ENCODE peak calls at places on chromosomes 13 and 19, in ten cellular contexts. I, O, E, G, R, J, Q, D, X and C are unnamed samples.

GRCh38 chr13:98189841-98190505 is 12.9 kb upstream of the RNF113B start:
- DNase-seq in R (no peak), E (no peak), D (no peak), I (no peak), Q (no peak), J (no peak), X (no peak), G (peak), O (no peak), C (no peak)

GRCh38 chr13:35475960-35476943 is at the start of gene MAB21L1:
- DNase-seq in I (peak), D (peak), O (peak), J (peak), R (no peak), E (no peak), X (no peak), Q (peak), G (no peak), C (peak)

GRCh38 chr19:41548954-41549688 is 26.8 kb upstream of the CEACAM21 start:
- DNase-seq in Q (no peak), R (no peak), O (no peak), E (no peak), G (no peak), X (peak), I (peak), D (peak), J (no peak), C (no peak)

GRCh38 chr19:5968431-5969373 is 9.2 kb downstream of the RANBP3 start:
- DNase-seq in R (no peak), X (peak), G (no peak), O (no peak), D (no peak), E (no peak), I (no peak), J (no peak), Q (no peak), C (peak)

GRCh38 chr19:16684216-16684615 is 23.3 kb downstream of the TMEM38A start:
- DNase-seq in G (no peak), D (no peak), J (no peak), R (no peak), E (no peak), Q (no peak), O (no peak), I (no peak), X (no peak), C (no peak)

GRCh38 chr19:44645407-44646048 is 1.8 kb downstream of the PVR start:
- DNase-seq in E (no peak), Q (no peak), I (no peak), O (no peak), D (no peak), J (no peak), G (peak), R (no peak), X (no peak), C (no peak)

GRCh38 chr19:43229315-43229714 is 23.9 kb upstream of the PSG4 start:
- DNase-seq in G (no peak), R (no peak), X (peak), J (no peak), O (no peak), D (no peak), I (no peak), E (no peak), Q (no peak), C (no peak)

GRCh38 chr13:103876571-103876970 is 810.4 kb upstream of the SLC10A2 start:
- DNase-seq in G (no peak), R (no peak), Q (no peak), D (no peak), X (no peak), E (no peak), I (no peak), O (no peak), J (no peak), C (no peak)

GRCh38 chr19:49359851-49360845 is 2.1 kb downstream of the TEAD2 start:
- DNase-seq in G (no peak), D (no peak), R (no peak), I (no peak), J (no peak), Q (no peak), X (no peak), E (no peak), O (no peak), C (no peak)

GRCh38 chr13:66210677-66211076 is 1019.5 kb downstream of the PCDH9 start:
- DNase-seq in R (no peak), D (no peak), Q (no peak), E (no peak), I (no peak), J (no peak), X (peak), G (no peak), O (peak), C (no peak)

GRCh38 chr19:15379996-15380647 is 535 bp upstream of the AKAP8 start:
- DNase-seq in O (peak), E (peak), D (peak), I (peak), X (peak), Q (no peak), R (no peak), J (peak), G (no peak), C (peak)

GRCh38 chr19:36136975-36137686 is 2.7 kb upstream of the CAPNS1 start:
- DNase-seq in E (no peak), X (no peak), R (no peak), G (peak), O (peak), J (peak), D (peak), Q (no peak), I (peak), C (peak)

GRCh38 chr19:898663-899062 is 5.4 kb downstream of the RNU6-9 start:
- DNase-seq in G (no peak), I (no peak), X (no peak), Q (no peak), D (no peak), E (no peak), J (no peak), R (no peak), O (no peak), C (no peak)

GRCh38 chr13:34458756-34459462 is 483.2 kb upstream of the NBEA start:
- DNase-seq in D (no peak), J (no peak), G (no peak), I (no peak), E (no peak), O (no peak), Q (peak), R (no peak), X (no peak), C (peak)

GRCh38 chr13:23621316-23621645 is 51.1 kb downstream of the TNFRSF19 start:
- DNase-seq in E (no peak), G (no peak), I (no peak), O (peak), Q (no peak), D (no peak), R (no peak), J (no peak), X (no peak), C (no peak)

GRCh38 chr13:90545070-90545840 is 802.2 kb upstream of the MIR17HG start:
- DNase-seq in G (no peak), R (no peak), E (no peak), D (no peak), Q (no peak), I (no peak), X (no peak), J (no peak), O (no peak), C (no peak)

DNA sequence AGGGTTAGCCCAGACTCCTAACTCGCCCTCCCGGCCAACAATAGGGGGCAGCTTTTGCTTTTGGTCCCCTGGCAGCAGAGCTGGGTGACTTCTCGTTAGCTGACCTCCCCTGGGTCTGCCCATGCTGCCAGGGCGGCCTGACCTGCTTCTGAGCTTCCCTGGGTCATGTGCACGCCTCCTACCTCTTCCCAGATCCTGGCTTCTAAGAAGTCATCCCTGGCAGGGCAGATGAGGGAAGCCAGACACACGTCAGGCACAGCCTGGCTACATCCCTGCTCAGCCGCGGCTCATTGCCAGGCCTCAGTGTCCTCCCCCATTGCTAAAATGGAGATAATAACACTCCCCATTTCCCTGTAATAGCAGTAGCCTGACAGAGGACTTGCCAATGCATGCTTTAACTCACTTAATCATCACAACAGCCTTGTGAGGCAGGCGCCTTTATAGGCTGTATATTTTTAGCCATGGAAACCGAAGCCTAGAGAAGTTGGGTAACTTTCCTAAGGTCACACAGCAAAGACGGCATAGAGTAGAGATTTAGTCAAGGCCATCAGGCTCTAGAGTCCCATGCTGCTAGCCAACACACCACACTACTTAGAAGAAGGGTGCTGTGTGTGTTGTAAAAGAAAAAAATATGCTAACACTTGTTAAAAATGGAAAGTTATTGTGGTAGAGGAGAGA is 2.1 kb downstream of the KCNK6 start:
- DNase-seq in E (no peak), J (no peak), Q (no peak), G (no peak), O (no peak), I (no peak), D (peak), R (no peak), X (peak), C (peak)
- TF ChIP-seq POLR2A in E (no peak), J (no peak), Q (no peak), G (no peak), O (no peak), I (no peak), D (no peak), R (no peak), X (no peak), C (peak)

GRCh38 chr19:7904074-7905020 is 670 bp downstream of the MAP2K7 start:
- DNase-seq in D (peak), O (no peak), R (no peak), J (peak), G (peak), E (no peak), X (peak), I (no peak), Q (no peak), C (peak)

GRCh38 chr19:7901337-7901736 is 2.3 kb upstream of the MAP2K7 start:
- DNase-seq in D (no peak), Q (no peak), I (no peak), J (no peak), X (no peak), R (no peak), E (no peak), O (no peak), G (no peak), C (no peak)

GRCh38 chr19:7905298-7905697 is 1.6 kb downstream of the MAP2K7 start:
- DNase-seq in Q (no peak), R (no peak), O (no peak), G (no peak), X (no peak), E (no peak), I (no peak), D (peak), J (no peak), C (no peak)

GRCh38 chr19:7902796-7903243 is 857 bp upstream of the MAP2K7 start:
- DNase-seq in X (peak), D (peak), I (no peak), E (no peak), G (peak), Q (no peak), R (no peak), O (no peak), J (no peak), C (no peak)

GRCh38 chr19:7903244-7904073 is at the start of gene MAP2K7:
- DNase-seq in O (peak), X (peak), G (peak), I (peak), D (peak), R (peak), J (peak), Q (peak), E (peak), C (peak)
- TF ChIP-seq POLR2A in O (peak), X (peak), G (peak), I (peak), D (peak), R (no peak), J (peak), Q (peak), E (no peak), C (peak)

GRCh38 chr13:105342421-105342820 is 1193.0 kb downstream of the EFNB2 start:
- DNase-seq in O (no peak), X (no peak), R (no peak), Q (no peak), D (no peak), I (no peak), E (no peak), J (no peak), G (no peak), C (no peak)
- TF ChIP-seq POLR2A in O (no peak), X (no peak), R (no peak), Q (no peak), D (no peak), I (no peak), E (no peak), J (no peak), G (no peak), C (no peak)

GRCh38 chr19:35006342-35006998 is 6.3 kb downstream of the GRAMD1A start:
- DNase-seq in E (no peak), G (no peak), D (peak), R (no peak), O (no peak), X (no peak), Q (no peak), J (no peak), I (peak), C (no peak)
- TF ChIP-seq POLR2A in E (no peak), G (no peak), D (peak), R (no peak), O (no peak), X (no peak), Q (no peak), J (no peak), I (no peak), C (no peak)

GRCh38 chr19:29842471-29843179 is 30.8 kb downstream of the CCNE1 start:
- DNase-seq in D (no peak), R (no peak), G (no peak), I (no peak), J (no peak), O (no peak), E (no peak), Q (no peak), X (no peak), C (peak)

GRCh38 chr19:29845576-29846176 is 33.9 kb downstream of the CCNE1 start:
- DNase-seq in R (no peak), G (no peak), O (peak), E (no peak), J (no peak), X (peak), D (peak), Q (no peak), I (no peak), C (no peak)

GRCh38 chr19:29841559-29842367 is 30.0 kb downstream of the CCNE1 start:
- DNase-seq in I (no peak), G (no peak), Q (no peak), E (no peak), O (peak), D (no peak), R (no peak), X (peak), J (no peak), C (peak)

GRCh38 chr19:29843180-29844051 is 31.6 kb downstream of the CCNE1 start:
- DNase-seq in X (peak), D (peak), G (peak), Q (peak), R (no peak), O (no peak), I (no peak), J (no peak), E (no peak), C (peak)

GRCh38 chr19:29844891-29845575 is 33.2 kb downstream of the CCNE1 start:
- DNase-seq in E (peak), Q (peak), D (peak), J (peak), G (peak), I (peak), X (peak), R (no peak), O (peak), C (peak)
- TF ChIP-seq POLR2A in E (no peak), Q (no peak), D (peak), J (no peak), G (no peak), I (no peak), X (peak), R (no peak), O (peak), C (no peak)

GRCh38 chr19:29292146-29292545 is 79.2 kb upstream of the UQCRFS1 start:
- DNase-seq in D (no peak), X (peak), R (no peak), J (no peak), G (no peak), E (no peak), I (no peak), Q (no peak), O (no peak), C (no peak)

GRCh38 chr19:29292562-29292961 is 79.6 kb upstream of the UQCRFS1 start:
- DNase-seq in D (no peak), E (no peak), O (no peak), G (no peak), I (no peak), J (no peak), R (no peak), X (no peak), Q (no peak), C (no peak)

GRCh38 chr19:29293736-29294342 is 80.9 kb upstream of the UQCRFS1 start:
- DNase-seq in J (no peak), E (no peak), I (no peak), Q (no peak), O (no peak), G (no peak), D (no peak), X (no peak), R (no peak), C (no peak)

GRCh38 chr19:29294343-29294811 is 81.4 kb upstream of the UQCRFS1 start:
- DNase-seq in E (no peak), G (no peak), O (no peak), Q (no peak), R (no peak), I (no peak), X (no peak), D (no peak), J (no peak), C (no peak)

DNA sequence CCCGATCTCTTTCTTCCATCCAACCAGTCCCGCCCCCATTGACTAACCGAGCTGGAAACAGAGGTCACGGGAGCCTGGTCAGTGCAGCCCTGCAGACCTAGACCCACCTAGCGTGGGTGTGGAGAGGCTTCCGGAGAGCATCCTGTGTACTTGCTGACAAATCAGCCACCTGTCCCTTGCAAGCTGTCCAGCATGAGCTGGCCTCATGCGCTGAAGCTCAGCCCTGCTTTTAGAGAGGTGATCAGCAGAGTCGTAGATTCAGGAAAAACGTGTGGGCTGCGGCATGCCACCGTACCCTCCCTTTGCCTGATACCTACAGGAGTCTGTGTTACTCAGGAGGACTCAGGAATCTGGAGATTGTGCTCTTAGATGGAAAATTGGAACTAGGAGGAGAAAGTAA is 80.3 kb upstream of the UQCRFS1 start:
- DNase-seq in R (no peak), E (no peak), O (no peak), Q (no peak), D (no peak), G (no peak), J (no peak), X (no peak), I (no peak), C (no peak)
- TF ChIP-seq POLR2A in R (no peak), E (no peak), O (no peak), Q (no peak), D (no peak), G (no peak), J (no peak), X (no peak), I (no peak), C (no peak)

GRCh38 chr19:4390862-4391693 is 9.3 kb downstream of the SH3GL1 start:
- DNase-seq in O (no peak), E (no peak), D (no peak), G (peak), Q (no peak), I (no peak), R (no peak), X (no peak), J (no peak), C (no peak)

GRCh38 chr19:4389064-4389375 is 11.3 kb downstream of the SH3GL1 start:
- DNase-seq in G (no peak), E (no peak), Q (no peak), D (no peak), O (no peak), X (no peak), R (no peak), J (no peak), I (no peak), C (no peak)

GRCh38 chr19:4391701-4392543 is 8.4 kb downstream of the SH3GL1 start:
- DNase-seq in R (no peak), X (no peak), J (no peak), G (peak), Q (no peak), D (no peak), O (no peak), I (no peak), E (no peak), C (no peak)

GRCh38 chr19:4389511-4390016 is 10.8 kb downstream of the SH3GL1 start:
- DNase-seq in Q (no peak), R (no peak), D (no peak), X (no peak), I (no peak), E (no peak), G (peak), J (no peak), O (no peak), C (no peak)

GRCh38 chr19:4390017-4390861 is 10.1 kb downstream of the SH3GL1 start:
- DNase-seq in X (no peak), J (no peak), D (peak), Q (no peak), O (no peak), I (no peak), G (peak), E (peak), R (no peak), C (no peak)
- TF ChIP-seq POLR2A in X (no peak), J (no peak), D (no peak), Q (no peak), O (no peak), I (no peak), G (no peak), E (no peak), R (no peak), C (no peak)

GRCh38 chr19:21835810-21836444 is at the start of gene ZNF43:
- DNase-seq in Q (peak), O (peak), E (peak), J (peak), R (peak), D (peak), X (peak), G (peak), I (peak), C (peak)
- TF ChIP-seq POLR2A in Q (peak), O (no peak), E (peak), J (peak), R (no peak), D (peak), X (peak), G (peak), I (peak), C (peak)